ENCODE peak calls at places on chromosomes 2 and 18, in ten cellular contexts. One of them, this sample, is unnamed.

GRCh38 chr2:189499137-189499536 is 57.9 kb downstream of the WDR75 start:
- DNase-seq in AG10803: no peak
- DNase-seq in heart right ventricle: no peak
- DNase-seq in effector memory CD8-positive, alpha-beta T cell: no peak
- DNase-seq in NCI-H1092 treated with DMSO at 0.1 percent for 48 hours: no peak
- DNase-seq in activated T-cell treated with anti-CD3 and anti-CD28 coated beads, Interleukin-2, amount 50 U/mL, for 4 hours: no peak
- DNase-seq in myocyte: no peak
- DNase-seq in GM13977: no peak
- DNase-seq in lower lobe of right lung: no peak
- DNase-seq in ovary: no peak
- DNase-seq in this sample: no peak

GRCh38 chr2:241852116-241852980 is 6.3 kb downstream of the PDCD1 start:
- DNase-seq in AG10803: no peak
- DNase-seq in heart right ventricle: no peak
- DNase-seq in effector memory CD8-positive, alpha-beta T cell: no peak
- DNase-seq in NCI-H1092 treated with DMSO at 0.1 percent for 48 hours: no peak
- DNase-seq in activated T-cell treated with anti-CD3 and anti-CD28 coated beads, Interleukin-2, amount 50 U/mL, for 4 hours: no peak
- DNase-seq in myocyte: no peak
- DNase-seq in GM13977: peak
- DNase-seq in lower lobe of right lung: peak
- DNase-seq in ovary: peak
- DNase-seq in this sample: peak

GRCh38 chr2:241820625-241821384 is 11.8 kb downstream of the NEU4 start:
- DNase-seq in AG10803: no peak
- DNase-seq in heart right ventricle: no peak
- DNase-seq in effector memory CD8-positive, alpha-beta T cell: peak
- DNase-seq in NCI-H1092 treated with DMSO at 0.1 percent for 48 hours: no peak
- DNase-seq in activated T-cell treated with anti-CD3 and anti-CD28 coated beads, Interleukin-2, amount 50 U/mL, for 4 hours: no peak
- DNase-seq in myocyte: no peak
- DNase-seq in GM13977: no peak
- DNase-seq in lower lobe of right lung: peak
- DNase-seq in ovary: no peak
- DNase-seq in this sample: peak

GRCh38 chr2:237354930-237355329 is 59.0 kb downstream of the COL6A3 start:
- DNase-seq in AG10803: peak
- DNase-seq in heart right ventricle: peak
- DNase-seq in effector memory CD8-positive, alpha-beta T cell: no peak
- DNase-seq in NCI-H1092 treated with DMSO at 0.1 percent for 48 hours: no peak
- DNase-seq in activated T-cell treated with anti-CD3 and anti-CD28 coated beads, Interleukin-2, amount 50 U/mL, for 4 hours: no peak
- DNase-seq in myocyte: no peak
- DNase-seq in GM13977: no peak
- DNase-seq in lower lobe of right lung: no peak
- DNase-seq in ovary: no peak
- DNase-seq in this sample: no peak

GRCh38 chr18:8842506-8842905 is 137.2 kb downstream of the MTCL1 start:
- DNase-seq in AG10803: no peak
- DNase-seq in heart right ventricle: no peak
- DNase-seq in effector memory CD8-positive, alpha-beta T cell: no peak
- DNase-seq in NCI-H1092 treated with DMSO at 0.1 percent for 48 hours: no peak
- DNase-seq in activated T-cell treated with anti-CD3 and anti-CD28 coated beads, Interleukin-2, amount 50 U/mL, for 4 hours: no peak
- DNase-seq in myocyte: no peak
- DNase-seq in GM13977: no peak
- DNase-seq in lower lobe of right lung: no peak
- DNase-seq in ovary: no peak
- DNase-seq in this sample: no peak

GRCh38 chr2:9655441-9656269 is 24.9 kb upstream of the YWHAQ start:
- DNase-seq in AG10803: peak
- DNase-seq in heart right ventricle: no peak
- DNase-seq in effector memory CD8-positive, alpha-beta T cell: peak
- DNase-seq in NCI-H1092 treated with DMSO at 0.1 percent for 48 hours: no peak
- DNase-seq in activated T-cell treated with anti-CD3 and anti-CD28 coated beads, Interleukin-2, amount 50 U/mL, for 4 hours: peak
- DNase-seq in myocyte: peak
- DNase-seq in GM13977: peak
- DNase-seq in lower lobe of right lung: no peak
- DNase-seq in ovary: no peak
- DNase-seq in this sample: no peak

GRCh38 chr2:74481432-74481831 is 1.4 kb downstream of the CCDC142 start:
- DNase-seq in AG10803: no peak
- DNase-seq in heart right ventricle: no peak
- DNase-seq in effector memory CD8-positive, alpha-beta T cell: no peak
- DNase-seq in NCI-H1092 treated with DMSO at 0.1 percent for 48 hours: no peak
- DNase-seq in activated T-cell treated with anti-CD3 and anti-CD28 coated beads, Interleukin-2, amount 50 U/mL, for 4 hours: no peak
- DNase-seq in myocyte: no peak
- DNase-seq in GM13977: no peak
- DNase-seq in lower lobe of right lung: no peak
- DNase-seq in ovary: no peak
- DNase-seq in this sample: no peak

GRCh38 chr18:306608-307255 is 38.9 kb upstream of the THOC1 start:
- DNase-seq in AG10803: no peak
- DNase-seq in heart right ventricle: no peak
- DNase-seq in effector memory CD8-positive, alpha-beta T cell: no peak
- DNase-seq in NCI-H1092 treated with DMSO at 0.1 percent for 48 hours: no peak
- DNase-seq in activated T-cell treated with anti-CD3 and anti-CD28 coated beads, Interleukin-2, amount 50 U/mL, for 4 hours: no peak
- DNase-seq in myocyte: no peak
- DNase-seq in GM13977: no peak
- DNase-seq in lower lobe of right lung: no peak
- DNase-seq in ovary: no peak
- DNase-seq in this sample: no peak

GRCh38 chr2:163775304-163775703 is 39.5 kb upstream of the FIGN start:
- DNase-seq in AG10803: peak
- DNase-seq in heart right ventricle: no peak
- DNase-seq in effector memory CD8-positive, alpha-beta T cell: no peak
- DNase-seq in NCI-H1092 treated with DMSO at 0.1 percent for 48 hours: no peak
- DNase-seq in activated T-cell treated with anti-CD3 and anti-CD28 coated beads, Interleukin-2, amount 50 U/mL, for 4 hours: no peak
- DNase-seq in myocyte: no peak
- DNase-seq in GM13977: no peak
- DNase-seq in lower lobe of right lung: no peak
- DNase-seq in ovary: no peak
- DNase-seq in this sample: no peak

GRCh38 chr2:221467610-221468009 is 104.5 kb downstream of the EPHA4 start:
- DNase-seq in AG10803: peak
- DNase-seq in heart right ventricle: peak
- DNase-seq in effector memory CD8-positive, alpha-beta T cell: no peak
- DNase-seq in NCI-H1092 treated with DMSO at 0.1 percent for 48 hours: no peak
- DNase-seq in activated T-cell treated with anti-CD3 and anti-CD28 coated beads, Interleukin-2, amount 50 U/mL, for 4 hours: no peak
- DNase-seq in myocyte: no peak
- DNase-seq in GM13977: no peak
- DNase-seq in lower lobe of right lung: no peak
- DNase-seq in ovary: no peak
- DNase-seq in this sample: no peak

GRCh38 chr18:21894619-21895367 is 154.2 kb downstream of the MIB1 start:
- DNase-seq in AG10803: peak
- DNase-seq in heart right ventricle: no peak
- DNase-seq in effector memory CD8-positive, alpha-beta T cell: no peak
- DNase-seq in NCI-H1092 treated with DMSO at 0.1 percent for 48 hours: no peak
- DNase-seq in activated T-cell treated with anti-CD3 and anti-CD28 coated beads, Interleukin-2, amount 50 U/mL, for 4 hours: no peak
- DNase-seq in myocyte: no peak
- DNase-seq in GM13977: no peak
- DNase-seq in lower lobe of right lung: no peak
- DNase-seq in ovary: no peak
- DNase-seq in this sample: no peak

GRCh38 chr18:11899063-11899462 is 9.1 kb downstream of the MPPE1 start:
- DNase-seq in AG10803: no peak
- DNase-seq in heart right ventricle: no peak
- DNase-seq in effector memory CD8-positive, alpha-beta T cell: no peak
- DNase-seq in NCI-H1092 treated with DMSO at 0.1 percent for 48 hours: no peak
- DNase-seq in activated T-cell treated with anti-CD3 and anti-CD28 coated beads, Interleukin-2, amount 50 U/mL, for 4 hours: no peak
- DNase-seq in myocyte: no peak
- DNase-seq in GM13977: no peak
- DNase-seq in lower lobe of right lung: no peak
- DNase-seq in ovary: no peak
- DNase-seq in this sample: no peak

GRCh38 chr2:27798948-27799645 is 27.6 kb downstream of the MRPL33 start:
- DNase-seq in AG10803: peak
- DNase-seq in heart right ventricle: peak
- DNase-seq in effector memory CD8-positive, alpha-beta T cell: no peak
- DNase-seq in NCI-H1092 treated with DMSO at 0.1 percent for 48 hours: no peak
- DNase-seq in activated T-cell treated with anti-CD3 and anti-CD28 coated beads, Interleukin-2, amount 50 U/mL, for 4 hours: no peak
- DNase-seq in myocyte: peak
- DNase-seq in GM13977: no peak
- DNase-seq in lower lobe of right lung: peak
- DNase-seq in ovary: no peak
- DNase-seq in this sample: no peak

GRCh38 chr2:2291500-2292260 is 39.4 kb downstream of the MYT1L start:
- DNase-seq in AG10803: peak
- DNase-seq in heart right ventricle: no peak
- DNase-seq in effector memory CD8-positive, alpha-beta T cell: no peak
- DNase-seq in NCI-H1092 treated with DMSO at 0.1 percent for 48 hours: no peak
- DNase-seq in activated T-cell treated with anti-CD3 and anti-CD28 coated beads, Interleukin-2, amount 50 U/mL, for 4 hours: no peak
- DNase-seq in myocyte: peak
- DNase-seq in GM13977: no peak
- DNase-seq in lower lobe of right lung: no peak
- DNase-seq in ovary: no peak
- DNase-seq in this sample: no peak

GRCh38 chr2:30677231-30677630 is 130.0 kb downstream of the CAPN13 start:
- DNase-seq in AG10803: peak
- DNase-seq in heart right ventricle: no peak
- DNase-seq in effector memory CD8-positive, alpha-beta T cell: no peak
- DNase-seq in NCI-H1092 treated with DMSO at 0.1 percent for 48 hours: no peak
- DNase-seq in activated T-cell treated with anti-CD3 and anti-CD28 coated beads, Interleukin-2, amount 50 U/mL, for 4 hours: no peak
- DNase-seq in myocyte: no peak
- DNase-seq in GM13977: no peak
- DNase-seq in lower lobe of right lung: no peak
- DNase-seq in ovary: no peak
- DNase-seq in this sample: no peak

GRCh38 chr2:61689526-61689925 is 151.4 kb upstream of the XPO1 start:
- DNase-seq in AG10803: no peak
- DNase-seq in heart right ventricle: no peak
- DNase-seq in effector memory CD8-positive, alpha-beta T cell: no peak
- DNase-seq in NCI-H1092 treated with DMSO at 0.1 percent for 48 hours: no peak
- DNase-seq in activated T-cell treated with anti-CD3 and anti-CD28 coated beads, Interleukin-2, amount 50 U/mL, for 4 hours: no peak
- DNase-seq in myocyte: no peak
- DNase-seq in GM13977: no peak
- DNase-seq in lower lobe of right lung: no peak
- DNase-seq in ovary: no peak
- DNase-seq in this sample: no peak

GRCh38 chr2:209936106-209936663 is 66.3 kb upstream of the RPE start:
- DNase-seq in AG10803: no peak
- DNase-seq in heart right ventricle: no peak
- DNase-seq in effector memory CD8-positive, alpha-beta T cell: no peak
- DNase-seq in NCI-H1092 treated with DMSO at 0.1 percent for 48 hours: no peak
- DNase-seq in activated T-cell treated with anti-CD3 and anti-CD28 coated beads, Interleukin-2, amount 50 U/mL, for 4 hours: no peak
- DNase-seq in myocyte: no peak
- DNase-seq in GM13977: no peak
- DNase-seq in lower lobe of right lung: no peak
- DNase-seq in ovary: no peak
- DNase-seq in this sample: no peak

GRCh38 chr2:23381084-23381483 is 3.9 kb upstream of the KLHL29 start:
- DNase-seq in AG10803: peak
- DNase-seq in heart right ventricle: peak
- DNase-seq in effector memory CD8-positive, alpha-beta T cell: no peak
- DNase-seq in NCI-H1092 treated with DMSO at 0.1 percent for 48 hours: peak
- DNase-seq in activated T-cell treated with anti-CD3 and anti-CD28 coated beads, Interleukin-2, amount 50 U/mL, for 4 hours: no peak
- DNase-seq in myocyte: peak
- DNase-seq in GM13977: no peak
- DNase-seq in lower lobe of right lung: peak
- DNase-seq in ovary: no peak
- DNase-seq in this sample: no peak

GRCh38 chr2:179031731-179032408 is 18.1 kb downstream of the CCDC141 start:
- DNase-seq in AG10803: peak
- DNase-seq in heart right ventricle: no peak
- DNase-seq in effector memory CD8-positive, alpha-beta T cell: no peak
- DNase-seq in NCI-H1092 treated with DMSO at 0.1 percent for 48 hours: no peak
- DNase-seq in activated T-cell treated with anti-CD3 and anti-CD28 coated beads, Interleukin-2, amount 50 U/mL, for 4 hours: no peak
- DNase-seq in myocyte: peak
- DNase-seq in GM13977: peak
- DNase-seq in lower lobe of right lung: no peak
- DNase-seq in ovary: no peak
- DNase-seq in this sample: no peak

GRCh38 chr2:128499367-128500135 is 180.9 kb upstream of the HS6ST1 start:
- DNase-seq in AG10803: no peak
- DNase-seq in heart right ventricle: no peak
- DNase-seq in effector memory CD8-positive, alpha-beta T cell: no peak
- DNase-seq in NCI-H1092 treated with DMSO at 0.1 percent for 48 hours: no peak
- DNase-seq in activated T-cell treated with anti-CD3 and anti-CD28 coated beads, Interleukin-2, amount 50 U/mL, for 4 hours: no peak
- DNase-seq in myocyte: no peak
- DNase-seq in GM13977: no peak
- DNase-seq in lower lobe of right lung: no peak
- DNase-seq in ovary: no peak
- DNase-seq in this sample: no peak

GRCh38 chr2:239932881-239933735 is 92.0 kb downstream of the NDUFA10 start:
- DNase-seq in AG10803: no peak
- DNase-seq in heart right ventricle: no peak
- DNase-seq in effector memory CD8-positive, alpha-beta T cell: no peak
- DNase-seq in NCI-H1092 treated with DMSO at 0.1 percent for 48 hours: no peak
- DNase-seq in activated T-cell treated with anti-CD3 and anti-CD28 coated beads, Interleukin-2, amount 50 U/mL, for 4 hours: peak
- DNase-seq in myocyte: no peak
- DNase-seq in GM13977: no peak
- DNase-seq in lower lobe of right lung: peak
- DNase-seq in ovary: peak
- DNase-seq in this sample: peak

GRCh38 chr18:73947180-73947989 is 200.2 kb downstream of the FBXO15 start:
- DNase-seq in AG10803: no peak
- DNase-seq in heart right ventricle: no peak
- DNase-seq in effector memory CD8-positive, alpha-beta T cell: no peak
- DNase-seq in NCI-H1092 treated with DMSO at 0.1 percent for 48 hours: no peak
- DNase-seq in activated T-cell treated with anti-CD3 and anti-CD28 coated beads, Interleukin-2, amount 50 U/mL, for 4 hours: no peak
- DNase-seq in myocyte: no peak
- DNase-seq in GM13977: no peak
- DNase-seq in lower lobe of right lung: no peak
- DNase-seq in ovary: no peak
- DNase-seq in this sample: no peak

GRCh38 chr2:65380243-65380642 is 52.2 kb downstream of the SPRED2 start:
- DNase-seq in AG10803: no peak
- DNase-seq in heart right ventricle: no peak
- DNase-seq in effector memory CD8-positive, alpha-beta T cell: no peak
- DNase-seq in NCI-H1092 treated with DMSO at 0.1 percent for 48 hours: no peak
- DNase-seq in activated T-cell treated with anti-CD3 and anti-CD28 coated beads, Interleukin-2, amount 50 U/mL, for 4 hours: no peak
- DNase-seq in myocyte: no peak
- DNase-seq in GM13977: no peak
- DNase-seq in lower lobe of right lung: no peak
- DNase-seq in ovary: no peak
- DNase-seq in this sample: no peak

GRCh38 chr2:117980783-117981676 is 32.8 kb downstream of the CCDC93 start:
- DNase-seq in AG10803: peak
- DNase-seq in heart right ventricle: no peak
- DNase-seq in effector memory CD8-positive, alpha-beta T cell: no peak
- DNase-seq in NCI-H1092 treated with DMSO at 0.1 percent for 48 hours: no peak
- DNase-seq in activated T-cell treated with anti-CD3 and anti-CD28 coated beads, Interleukin-2, amount 50 U/mL, for 4 hours: no peak
- DNase-seq in myocyte: peak
- DNase-seq in GM13977: no peak
- DNase-seq in lower lobe of right lung: no peak
- DNase-seq in ovary: no peak
- DNase-seq in this sample: no peak

GRCh38 chr2:223723954-223724411 is 113.4 kb downstream of the AP1S3 start:
- DNase-seq in AG10803: no peak
- DNase-seq in heart right ventricle: no peak
- DNase-seq in effector memory CD8-positive, alpha-beta T cell: no peak
- DNase-seq in NCI-H1092 treated with DMSO at 0.1 percent for 48 hours: no peak
- DNase-seq in activated T-cell treated with anti-CD3 and anti-CD28 coated beads, Interleukin-2, amount 50 U/mL, for 4 hours: no peak
- DNase-seq in myocyte: no peak
- DNase-seq in GM13977: no peak
- DNase-seq in lower lobe of right lung: no peak
- DNase-seq in ovary: no peak
- DNase-seq in this sample: no peak

This sample was measured in cardiac septum.